ENCODE peak calls at places on chromosomes 6 and 20, in eight cellular contexts. Z, W, K, E, D, Q, H and Y are unnamed samples.

GRCh38 chr6:13406781-13407180 is 78.4 kb upstream of the TBC1D7 start:
- DNase-seq in Z (no peak), W (no peak), K (no peak), E (peak), D (peak), Q (no peak), H (no peak), Y (no peak)

GRCh38 chr6:109513571-109514071 is 30.6 kb upstream of the ZBTB24 start:
- DNase-seq in Z (no peak), W (no peak), K (peak), E (no peak), D (peak), Q (no peak), H (no peak), Y (no peak)

GRCh38 chr6:31143148-31143547 is 4.3 kb upstream of the PSORS1C2 start:
- DNase-seq in Z (peak), W (no peak), K (peak), E (no peak), D (peak), Q (no peak), H (no peak), Y (peak)

GRCh38 chr6:128357391-128358110 is 162.8 kb downstream of the PTPRK start:
- DNase-seq in Z (no peak), W (no peak), K (no peak), E (no peak), D (no peak), Q (no peak), H (no peak), Y (no peak)

GRCh38 chr6:130473886-130474285 is 108.1 kb downstream of the TMEM200A start:
- DNase-seq in Z (no peak), W (no peak), K (peak), E (no peak), D (no peak), Q (no peak), H (peak), Y (no peak)

GRCh38 chr6:105077592-105078463 is 102.0 kb downstream of the POPDC3 start:
- DNase-seq in Z (no peak), W (peak), K (peak), E (peak), D (peak), Q (no peak), H (no peak), Y (no peak)

GRCh38 chr6:134389129-134389528 is 71.2 kb upstream of the SGK1 start:
- DNase-seq in Z (no peak), W (no peak), K (no peak), E (no peak), D (no peak), Q (no peak), H (no peak), Y (no peak)

GRCh38 chr6:170222498-170223471 is 68.1 kb downstream of the DLL1 start:
- DNase-seq in Z (no peak), W (no peak), K (no peak), E (peak), D (peak), Q (no peak), H (no peak), Y (no peak)

GRCh38 chr6:111566873-111567517 is 38.7 kb downstream of the TRAF3IP2 start:
- DNase-seq in Z (no peak), W (no peak), K (peak), E (no peak), D (no peak), Q (no peak), H (no peak), Y (no peak)

GRCh38 chr6:113276631-113277030 is 580.5 kb upstream of the MARCKS start:
- DNase-seq in Z (no peak), W (no peak), K (no peak), E (no peak), D (no peak), Q (no peak), H (no peak), Y (no peak)

GRCh38 chr6:34568341-34568680 is 12.2 kb upstream of the SPDEF start:
- DNase-seq in Z (no peak), W (no peak), K (no peak), E (no peak), D (peak), Q (no peak), H (no peak), Y (no peak)

GRCh38 chr6:170437719-170438401 is 115.2 kb downstream of the PSMB1 start:
- DNase-seq in Z (no peak), W (no peak), K (peak), E (no peak), D (peak), Q (no peak), H (no peak), Y (no peak)

GRCh38 chr6:71197770-71198169 is 90.8 kb upstream of the OGFRL1 start:
- DNase-seq in Z (no peak), W (no peak), K (peak), E (peak), D (peak), Q (no peak), H (no peak), Y (no peak)

GRCh38 chr20:48600470-48600945 is 227.3 kb downstream of the PREX1 start:
- DNase-seq in Z (no peak), W (no peak), K (no peak), E (no peak), D (no peak), Q (no peak), H (no peak), Y (no peak)